ENCODE peak calls at places on chromosomes 11 and 22, in five cellular contexts. N, P, Z, J and V are unnamed samples.

GRCh38 chr22:45934659-45935341 is 42.2 kb downstream of the WNT7B start:
- DNase-seq in N (peak), P (peak), Z (peak), J (peak), V (no peak)

GRCh38 chr22:44622685-44623084 is 79.3 kb upstream of the PRR5 start:
- DNase-seq in N (no peak), P (no peak), Z (no peak), J (no peak), V (no peak)

GRCh38 chr11:32833921-32834320 is 4.2 kb downstream of the PRRG4 start:
- DNase-seq in N (no peak), P (no peak), Z (no peak), J (no peak), V (no peak)

GRCh38 chr11:8566613-8567210 is 27.3 kb downstream of the STK33 start:
- DNase-seq in N (peak), P (no peak), Z (no peak), J (peak), V (no peak)

GRCh38 chr11:74057251-74058151 is 48.6 kb upstream of the UCP3 start:
- DNase-seq in N (peak), P (no peak), Z (no peak), J (no peak), V (no peak)

GRCh38 chr11:105109855-105110750 is 29.5 kb downstream of the CARD18 start:
- DNase-seq in N (peak), P (no peak), Z (no peak), J (no peak), V (no peak)

GRCh38 chr22:35947794-35948425 is 80.7 kb downstream of the RBFOX2 start:
- DNase-seq in N (peak), P (no peak), Z (no peak), J (no peak), V (no peak)

GRCh38 chr22:30240541-30241417 is 5.8 kb downstream of the LIF start:
- DNase-seq in N (no peak), P (no peak), Z (no peak), J (no peak), V (no peak)

GRCh38 chr22:39308614-39309363 is 10.6 kb downstream of the RPL3 start:
- DNase-seq in N (peak), P (peak), Z (no peak), J (peak), V (no peak)

GRCh38 chr22:44330727-44331660 is 18.2 kb upstream of the SHISAL1 start:
- DNase-seq in N (no peak), P (no peak), Z (no peak), J (no peak), V (no peak)

GRCh38 chr22:37331034-37331428 is 48.7 kb downstream of the CYTH4 start:
- DNase-seq in N (peak), P (no peak), Z (no peak), J (no peak), V (no peak)

GRCh38 chr22:23401111-23401909 is 178.8 kb downstream of the IGLL1 start:
- DNase-seq in N (peak), P (no peak), Z (no peak), J (peak), V (no peak)

GRCh38 chr11:62889484-62890437 is 9.1 kb downstream of the SLC3A2 start:
- DNase-seq in N (peak), P (no peak), Z (no peak), J (peak), V (no peak)

GRCh38 chr22:38240734-38241252 is 32.0 kb downstream of the TMEM184B start:
- DNase-seq in N (peak), P (no peak), Z (no peak), J (peak), V (no peak)

GRCh38 chr11:80841716-80842115 is 1400.9 kb upstream of the TENM4 start:
- DNase-seq in N (no peak), P (no peak), Z (no peak), J (no peak), V (no peak)

GRCh38 chr11:1478544-1478943 is 8.0 kb downstream of the MOB2 start:
- DNase-seq in N (no peak), P (peak), Z (no peak), J (no peak), V (no peak)

GRCh38 chr11:131762346-131763110 is 392.1 kb downstream of the NTM start:
- DNase-seq in N (no peak), P (no peak), Z (no peak), J (no peak), V (peak)

GRCh38 chr22:40635940-40636379 is 559 bp downstream of the MRTFA start:
- DNase-seq in N (peak), P (no peak), Z (no peak), J (no peak), V (no peak)

GRCh38 chr11:65032216-65032615 is 5.0 kb downstream of the SNX15 start:
- DNase-seq in N (no peak), P (no peak), Z (no peak), J (no peak), V (no peak)

GRCh38 chr11:69711824-69712801 is 8.3 kb upstream of the FGF19 start:
- DNase-seq in N (no peak), P (no peak), Z (no peak), J (no peak), V (no peak)
- H3K27ac ChIP-seq in N (no peak), P (no peak), Z (no peak), J (no peak), V (no peak)

DNA sequence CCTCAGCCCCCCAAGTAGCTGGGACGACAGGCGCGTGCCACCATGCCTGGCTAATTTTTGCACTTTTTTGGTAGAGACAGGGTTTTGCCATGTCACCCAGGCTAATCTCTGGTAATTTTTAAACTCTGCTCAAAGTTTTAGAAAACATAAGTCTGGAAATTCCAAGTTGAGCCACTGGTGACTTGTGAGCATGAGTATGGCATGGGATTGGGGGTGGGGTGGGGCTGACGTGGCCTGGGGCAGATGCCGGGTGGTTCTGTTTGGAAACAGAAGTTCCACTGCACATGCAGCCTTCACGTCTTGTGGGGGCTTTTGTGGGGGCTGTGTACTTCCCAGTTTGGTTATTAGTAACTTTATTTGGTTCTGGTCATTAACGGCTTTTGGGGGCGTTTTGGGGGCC is 67.3 kb downstream of the PTPRJ start:
- DNase-seq in N (peak), P (no peak), Z (no peak), J (peak), V (no peak)
- H3K27ac ChIP-seq in N (peak), P (no peak), Z (no peak), J (peak), V (no peak)

DNA sequence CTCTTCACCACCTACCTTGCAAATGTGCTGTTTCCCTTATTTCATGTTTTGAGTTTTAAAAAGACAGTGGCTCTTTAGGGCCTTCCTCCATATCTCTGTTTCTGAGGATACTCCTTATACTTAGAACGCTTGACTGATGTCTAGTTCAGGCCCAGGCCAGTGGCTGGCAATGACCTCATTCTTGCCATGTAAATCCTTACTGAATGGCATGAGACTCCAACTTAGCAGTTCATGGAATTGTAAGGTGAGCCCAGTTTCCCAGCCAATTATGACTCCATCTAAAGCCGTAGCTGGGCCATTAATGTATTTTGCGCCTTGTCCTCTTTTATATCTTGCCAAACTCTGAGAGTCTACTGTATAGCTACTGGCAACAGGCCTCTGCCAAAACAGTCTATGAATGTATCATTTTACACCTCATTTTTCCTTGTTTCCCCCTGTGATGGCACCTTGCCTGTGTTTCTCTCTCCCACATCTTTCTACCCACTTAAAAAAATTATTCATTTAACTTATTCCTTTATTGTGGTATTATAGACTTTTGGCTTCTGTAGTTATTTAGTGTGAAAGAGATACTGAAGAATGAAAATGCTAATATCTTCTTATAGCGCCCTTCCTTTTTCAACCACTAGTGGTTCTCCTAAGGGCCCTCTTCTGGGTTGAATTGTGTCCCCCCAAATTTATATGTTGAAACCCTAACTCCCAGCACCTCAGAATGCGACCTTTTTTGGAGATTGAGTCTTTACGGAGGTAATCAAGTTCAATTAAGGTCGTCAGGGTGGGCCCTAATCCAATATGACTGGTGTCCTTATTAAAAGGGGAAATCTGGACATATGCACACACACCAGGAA is 67.4 kb downstream of the ZNRF3 start:
- DNase-seq in N (no peak), P (no peak), Z (no peak), J (no peak), V (no peak)
- H3K27ac ChIP-seq in N (no peak), P (no peak), Z (peak), J (no peak), V (peak)

GRCh38 chr11:130546438-130546837 is 98.0 kb downstream of the ADAMTS15 start:
- DNase-seq in N (no peak), P (no peak), Z (no peak), J (no peak), V (no peak)

GRCh38 chr11:130546901-130547694 is 98.7 kb downstream of the ADAMTS15 start:
- DNase-seq in N (no peak), P (peak), Z (no peak), J (no peak), V (no peak)

GRCh38 chr11:130547761-130548490 is 99.5 kb downstream of the ADAMTS15 start:
- DNase-seq in N (no peak), P (no peak), Z (no peak), J (no peak), V (no peak)

GRCh38 chr11:130545449-130546072 is 97.1 kb downstream of the ADAMTS15 start:
- DNase-seq in N (no peak), P (no peak), Z (no peak), J (no peak), V (no peak)

GRCh38 chr11:130544266-130544665 is 95.8 kb downstream of the ADAMTS15 start:
- DNase-seq in N (no peak), P (no peak), Z (no peak), J (no peak), V (no peak)
- H3K27ac ChIP-seq in N (no peak), P (no peak), Z (no peak), J (no peak), V (no peak)

DNA sequence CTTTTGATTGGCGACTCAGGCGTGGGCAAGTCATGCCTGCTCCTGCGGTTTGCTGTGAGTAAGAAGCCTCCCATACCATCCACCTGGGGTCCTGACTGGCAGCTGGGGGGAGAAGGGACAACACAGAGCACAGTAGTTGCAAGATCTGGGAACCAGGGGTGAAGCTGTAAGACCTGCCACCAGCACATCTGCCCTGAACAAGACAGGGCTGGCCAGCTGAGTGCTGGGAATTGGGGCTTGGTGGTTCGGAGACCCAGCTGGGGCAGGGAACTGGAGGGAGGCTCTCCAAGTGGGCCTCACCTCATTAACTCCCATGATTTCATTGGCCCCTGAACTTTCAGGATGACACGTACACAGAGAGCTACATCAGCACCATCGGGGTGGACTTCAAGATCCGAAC is 3.4 kb downstream of the RAB1B start:
- DNase-seq in N (no peak), P (no peak), Z (no peak), J (no peak), V (no peak)
- H3K27ac ChIP-seq in N (no peak), P (no peak), Z (no peak), J (no peak), V (no peak)